ENCODE peak calls at places on chromosomes 2 and 18, in four cellular contexts. Q is neural progenitor cell, T is tibial nerve, U is left ventricle myocardium inferior. A is an unnamed sample. For H3K4me1, the result is how much of the 10 kb centered on the place peaks cover.

GRCh38 chr18:43578636-43579203 is 301.4 kb upstream of the SYT4 start:
- DNase-seq in Q (no peak), T (no peak), U (no peak), A (peak)

GRCh38 chr18:26442139-26442538 is 106.2 kb downstream of the KCTD1 start:
- DNase-seq in Q (no peak), T (no peak), U (no peak), A (no peak)

GRCh38 chr2:211816739-211817138 is 721.9 kb downstream of the ERBB4 start:
- DNase-seq in Q (no peak), T (no peak), U (no peak), A (peak)

GRCh38 chr18:475202-475624 is 25.3 kb downstream of the COLEC12 start:
- DNase-seq in Q (no peak), T (no peak), U (no peak), A (peak)

GRCh38 chr2:205270689-205271088 is 411.6 kb upstream of the NRP2 start:
- DNase-seq in Q (no peak), T (no peak), U (no peak), A (no peak)

GRCh38 chr18:36314098-36314497 is 16.6 kb downstream of the FHOD3 start:
- DNase-seq in Q (no peak), T (peak), U (no peak), A (no peak)

GRCh38 chr2:112459372-112459771 is 22.6 kb upstream of the TTL start:
- DNase-seq in Q (no peak), T (no peak), U (no peak), A (no peak)

GRCh38 chr2:200054681-200055468 is 99.5 kb downstream of the MAIP1 start:
- DNase-seq in Q (peak), T (no peak), U (no peak), A (no peak)

GRCh38 chr2:12960671-12961070 is 243.9 kb downstream of the TRIB2 start:
- DNase-seq in Q (no peak), T (no peak), U (no peak), A (peak)

GRCh38 chr2:224086226-224086911 is 47.3 kb upstream of the SERPINE2 start:
- DNase-seq in Q (no peak), T (peak), U (no peak), A (peak)

GRCh38 chr18:58674159-58674558 is 2.9 kb downstream of the MALT1 start:
- DNase-seq in Q (no peak), T (no peak), U (no peak), A (no peak)
- H3K4me1 ChIP-seq in Q (under half), T (under half), U (half or more), A (under half)

GRCh38 chr18:44894011-44894410 is 213.3 kb downstream of the SETBP1 start:
- DNase-seq in Q (no peak), T (no peak), U (no peak), A (no peak)

GRCh38 chr18:44897445-44898215 is 216.9 kb downstream of the SETBP1 start:
- DNase-seq in Q (no peak), T (no peak), U (no peak), A (no peak)

GRCh38 chr18:44898536-44898935 is 217.8 kb downstream of the SETBP1 start:
- DNase-seq in Q (peak), T (no peak), U (no peak), A (no peak)

GRCh38 chr18:44895176-44895798 is 214.6 kb downstream of the SETBP1 start:
- DNase-seq in Q (no peak), T (peak), U (peak), A (peak)

GRCh38 chr18:44896817-44897216 is 216.1 kb downstream of the SETBP1 start:
- DNase-seq in Q (no peak), T (no peak), U (no peak), A (no peak)
- H3K27ac ChIP-seq in Q (no peak), T (no peak), U (no peak), A (no peak)

DNA sequence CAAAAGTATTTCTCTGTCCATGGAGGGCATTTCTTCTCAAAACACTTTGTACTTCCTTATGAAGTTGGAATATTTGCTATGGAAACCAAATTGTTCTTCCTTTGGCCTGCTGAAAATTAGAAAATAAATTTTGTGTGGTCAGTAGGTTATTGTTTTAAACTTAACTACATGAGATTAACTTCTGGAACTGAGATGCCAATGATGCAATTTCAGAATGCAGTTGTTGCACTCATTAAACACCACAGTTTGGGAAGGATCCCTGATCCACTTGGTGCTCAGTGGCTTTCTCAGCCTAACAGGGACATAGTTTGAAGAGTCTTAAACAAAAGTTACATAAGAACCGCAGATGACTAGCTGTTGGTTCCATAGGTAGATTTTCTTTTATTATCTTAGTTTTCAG is 23.3 kb upstream of the IL1R1 start:
- DNase-seq in Q (no peak), T (no peak), U (no peak), A (no peak)
- H3K4me1 ChIP-seq in Q (under half), T (under half), U (under half), A (half or more)

GRCh38 chr2:43675646-43676321 is 445 bp downstream of the C1GALT1C1L start:
- DNase-seq in Q (no peak), T (no peak), U (no peak), A (no peak)

GRCh38 chr2:43676322-43677050 is at the start of gene C1GALT1C1L:
- DNase-seq in Q (no peak), T (peak), U (peak), A (peak)
- H3K27ac ChIP-seq in Q (no peak), T (no peak), U (peak), A (peak)

DNA sequence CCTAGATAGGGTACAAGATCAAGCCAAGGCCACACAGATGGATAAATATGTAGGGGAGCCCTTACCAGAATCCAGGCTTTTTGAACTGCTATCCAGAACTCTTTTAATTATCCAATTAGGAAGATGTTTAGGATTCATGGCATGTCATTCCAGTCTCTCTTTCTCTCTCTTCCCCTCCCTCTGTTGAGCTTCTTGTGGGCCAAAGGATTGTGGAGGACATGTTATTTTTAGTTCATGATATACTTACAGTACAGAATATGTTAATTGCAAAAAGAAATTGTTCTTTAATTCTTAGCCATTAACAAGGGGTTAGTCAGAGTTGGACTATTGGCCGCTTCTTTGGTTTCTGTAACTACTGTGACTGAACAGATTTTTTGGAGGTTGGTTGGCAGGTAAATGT is 113.0 kb downstream of the SETBP1 start:
- DNase-seq in Q (no peak), T (no peak), U (no peak), A (no peak)
- H3K4me1 ChIP-seq in Q (under half), T (under half), U (half or more), A (under half)

DNA sequence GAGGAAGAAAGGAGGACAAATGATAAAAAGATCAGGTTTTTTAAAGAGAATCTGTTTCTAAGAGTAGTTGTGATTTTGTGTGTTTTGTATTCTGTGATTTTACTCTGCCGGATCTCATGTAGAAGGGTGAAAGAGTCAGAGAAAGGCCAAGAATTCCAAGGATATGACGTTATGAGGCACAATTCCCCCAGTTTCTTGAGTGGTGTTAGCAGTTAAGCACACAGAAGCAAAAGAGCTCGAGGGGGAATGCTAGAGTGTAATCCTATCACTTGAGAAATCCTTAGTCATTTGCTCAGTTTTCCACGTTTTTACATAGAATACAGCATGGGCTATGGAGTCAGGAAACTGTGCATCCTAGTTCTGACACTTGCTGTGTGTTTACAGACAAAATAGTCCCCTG is 34.8 kb downstream of the METTL4 start:
- DNase-seq in Q (no peak), T (no peak), U (no peak), A (peak)
- H3K27ac ChIP-seq in Q (no peak), T (peak), U (no peak), A (peak)